ENCODE peak calls at places on chromosomes 3 and 15, in six cellular contexts. D is mucosa of gallbladder, E is stromal cell of bone marrow, V is NCI-H1694, O is fibroblast of pulmonary artery, M is A549. S is an unnamed sample.

GRCh38 chr15:49809894-49810594 is 189.2 kb downstream of the DTWD1 start:
- DNase-seq in V (no peak), E (no peak), O (no peak), M (no peak), D (no peak), S (no peak)

GRCh38 chr3:133994166-133994910 is 35.4 kb downstream of the SLCO2A1 start:
- DNase-seq in E (no peak), O (no peak), D (no peak), M (no peak), V (no peak), S (no peak)

GRCh38 chr15:62071711-62072308 is 5.0 kb downstream of the C2CD4A start:
- DNase-seq in V (peak; percentile 35), E (no peak), O (peak; percentile 78), M (peak; percentile 39), D (no peak), S (no peak)

GRCh38 chr3:27279153-27279552 is 90.0 kb downstream of the NEK10 start:
- DNase-seq in D (no peak), E (no peak), V (no peak), M (no peak), O (peak; percentile 34), S (no peak)

GRCh38 chr3:17070560-17070959 is 185.8 kb downstream of the PLCL2 start:
- DNase-seq in E (no peak), V (peak; percentile 33), M (peak; percentile 25), O (peak; percentile 44), D (peak; percentile 46), S (no peak)

GRCh38 chr15:35692256-35692867 is 146.4 kb upstream of the DPH6 start:
- DNase-seq in M (no peak), E (no peak), D (no peak), V (no peak), O (peak; percentile 69), S (no peak)

GRCh38 chr3:11554666-11555065 is 89.0 kb downstream of the VGLL4 start:
- DNase-seq in M (no peak), E (no peak), O (no peak), V (no peak), D (no peak), S (no peak)

GRCh38 chr15:69893863-69894262 is 203.9 kb downstream of the TLE3 start:
- DNase-seq in M (no peak), O (peak; percentile 80), E (peak; percentile 71), V (no peak), D (peak; percentile 20), S (peak; percentile 12)

GRCh38 chr15:79826800-79827199 is 70.0 kb downstream of the MTHFS start:
- DNase-seq in M (no peak), V (no peak), E (no peak), O (no peak), D (no peak), S (no peak)